ENCODE peak calls at places on chromosome 19, in ten cellular contexts. R is AG04450; H is fibroblast of the aortic adventitia; B is NCI-H524 treated with DMSO at 0.1 percent for 48 hours; W is psoas muscle; U is activated T-helper 1 cell treated with Interleukin-2 at 50 U/mL for 16 hours; P is stomach; F is breast epithelium; J is stimulated activated CD4-positive, alpha-beta T cell treated with anti-CD3 and anti-CD28 coated beads, Interleukin-2, amount 100 ng/mL, for 48 hours; Z is NCI-H1105. A is an unnamed sample.

GRCh38 chr19:3098141-3098514 is 4.0 kb downstream of the GNA11 start:
- DNase-seq in R (no peak), H (peak; percentile 51), B (no peak), W (peak; percentile 52), U (no peak), P (no peak), F (no peak), J (no peak), Z (no peak), A (no peak)

GRCh38 chr19:18856385-18857126 is 24.8 kb downstream of the UPF1 start:
- DNase-seq in R (no peak), H (peak; percentile 51), B (no peak), W (peak; percentile 11), U (no peak), P (no peak), F (no peak), J (no peak), Z (no peak), A (no peak)

GRCh38 chr19:35901854-35902661 is at the start of gene HCST:
- DNase-seq in R (no peak), H (peak; percentile 65), B (no peak), W (no peak), U (peak; percentile 18), P (no peak), F (no peak), J (peak; percentile 28), Z (no peak), A (no peak)

GRCh38 chr19:16016226-16017137 is 59.8 kb upstream of the TPM4 start:
- DNase-seq in R (no peak), H (no peak), B (no peak), W (no peak), U (no peak), P (peak; percentile 22), F (no peak), J (no peak), Z (no peak), A (no peak)

GRCh38 chr19:4571305-4571917 is 11.9 kb upstream of the SEMA6B start:
- DNase-seq in R (no peak), H (peak; percentile 12), B (no peak), W (no peak), U (no peak), P (no peak), F (no peak), J (no peak), Z (no peak), A (no peak)

GRCh38 chr19:45781282-45782161 is 768 bp downstream of the DMPK start:
- DNase-seq in R (no peak), H (no peak), B (no peak), W (peak; percentile 86), U (no peak), P (peak; percentile 72), F (peak; percentile 64), J (no peak), Z (peak; percentile 73), A (no peak)

GRCh38 chr19:46746281-46746965 is at the start of gene STRN4:
- DNase-seq in R (no peak), H (no peak), B (no peak), W (peak; percentile 68), U (peak; percentile 54), P (peak; percentile 67), F (no peak), J (peak; percentile 26), Z (peak; percentile 71), A (no peak)

GRCh38 chr19:17406887-17407196 is 1.4 kb upstream of the BST2 start:
- DNase-seq in R (no peak), H (no peak), B (no peak), W (no peak), U (no peak), P (no peak), F (no peak), J (no peak), Z (no peak), A (no peak)

GRCh38 chr19:58182577-58182988 is 278 bp upstream of the ZNF274 start:
- DNase-seq in R (no peak), H (no peak), B (no peak), W (no peak), U (peak; percentile 69), P (no peak), F (no peak), J (peak; percentile 80), Z (no peak), A (no peak)

GRCh38 chr19:51783373-51783772 is 11.6 kb upstream of the FPR3 start:
- DNase-seq in R (no peak), H (peak; percentile 30), B (no peak), W (no peak), U (no peak), P (no peak), F (no peak), J (no peak), Z (no peak), A (no peak)

GRCh38 chr19:8631425-8631819 is 989 bp downstream of the NFILZ start:
- DNase-seq in R (no peak), H (peak; percentile 57), B (no peak), W (no peak), U (no peak), P (no peak), F (no peak), J (no peak), Z (no peak), A (no peak)

GRCh38 chr19:45144431-45145269 is 16.1 kb downstream of the NKPD1 start:
- DNase-seq in R (no peak), H (no peak), B (no peak), W (no peak), U (no peak), P (no peak), F (no peak), J (no peak), Z (no peak), A (no peak)

GRCh38 chr19:4976412-4977298 is 7.7 kb downstream of the KDM4B start:
- DNase-seq in R (peak; percentile 91), H (peak; percentile 98), B (no peak), W (peak; percentile 83), U (no peak), P (peak; percentile 53), F (peak; percentile 88), J (no peak), Z (no peak), A (peak; percentile 64)

GRCh38 chr19:30023330-30023729 is 81.3 kb downstream of the URI1 start:
- DNase-seq in R (no peak), H (no peak), B (no peak), W (no peak), U (no peak), P (no peak), F (no peak), J (no peak), Z (no peak), A (no peak)

GRCh38 chr19:58181902-58182576 is 822 bp upstream of the ZNF274 start:
- DNase-seq in R (no peak), H (peak; percentile 17), B (no peak), W (peak; percentile 19), U (peak; percentile 21), P (peak; percentile 27), F (peak; percentile 28), J (peak; percentile 46), Z (no peak), A (no peak)

GRCh38 chr19:22052644-22053013 is 345 bp downstream of the ZNF257 start:
- DNase-seq in R (no peak), H (peak; percentile 0), B (no peak), W (peak; percentile 15), U (peak; percentile 9), P (no peak), F (no peak), J (no peak), Z (no peak), A (no peak)

GRCh38 chr19:54523403-54523802 is 20.8 kb downstream of the LAIR2 start:
- DNase-seq in R (no peak), H (no peak), B (no peak), W (no peak), U (no peak), P (no peak), F (no peak), J (peak; percentile 34), Z (no peak), A (no peak)

GRCh38 chr19:33310606-33311325 is 8.4 kb upstream of the CEBPA start:
- DNase-seq in R (no peak), H (no peak), B (no peak), W (no peak), U (no peak), P (peak; percentile 80), F (no peak), J (no peak), Z (no peak), A (no peak)

GRCh38 chr19:34856052-34856451 is 70.7 kb upstream of the ZNF30 start:
- DNase-seq in R (no peak), H (no peak), B (no peak), W (no peak), U (no peak), P (no peak), F (no peak), J (no peak), Z (no peak), A (no peak)

GRCh38 chr19:45424191-45425058 is 708 bp upstream of the ERCC1 start:
- DNase-seq in R (peak; percentile 83), H (peak; percentile 89), B (no peak), W (peak; percentile 82), U (no peak), P (peak; percentile 62), F (no peak), J (no peak), Z (no peak), A (peak; percentile 90)

GRCh38 chr19:33054623-33055022 is 10.1 kb downstream of the RHPN2 start:
- DNase-seq in R (no peak), H (no peak), B (no peak), W (no peak), U (no peak), P (peak; percentile 90), F (peak; percentile 95), J (no peak), Z (no peak), A (no peak)

A was measured in kidney epithelial cell.